ENCODE peak calls at places on chromosomes 13 and 19, in five cellular contexts. R is fibroblast of lung, H is A549, Y is MM.1S, E is left ventricle myocardium inferior. Q is an unnamed sample.

GRCh38 chr13:76425930-76426329 is 460.3 kb downstream of the KCTD12 start:
- DNase-seq in R (peak; percentile 72), H (no peak), Y (no peak), E (no peak), Q (no peak)

GRCh38 chr19:18097993-18098890 is 664 bp downstream of the MAST3 start:
- DNase-seq in R (no peak), H (no peak), Y (no peak), E (no peak), Q (no peak)

GRCh38 chr13:109764474-109765292 is 21.7 kb downstream of the IRS2 start:
- DNase-seq in R (peak; percentile 47), H (no peak), Y (no peak), E (no peak), Q (no peak)

GRCh38 chr13:62290542-62290941 is 874.9 kb upstream of the PCDH20 start:
- DNase-seq in R (no peak), H (no peak), Y (no peak), E (no peak), Q (no peak)

GRCh38 chr13:95275322-95276118 is 25.7 kb downstream of the ABCC4 start:
- DNase-seq in R (peak; percentile 67), H (no peak), Y (no peak), E (no peak), Q (no peak)

GRCh38 chr13:100984349-100984748 is 309.8 kb upstream of the TMTC4 start:
- DNase-seq in R (no peak), H (no peak), Y (no peak), E (no peak), Q (no peak)

GRCh38 chr13:111451402-111451801 is 131.0 kb downstream of the TEX29 start:
- DNase-seq in R (no peak), H (no peak), Y (no peak), E (no peak), Q (no peak)

GRCh38 chr13:110559429-110559943 is 2.0 kb downstream of the RAB20 start:
- DNase-seq in R (no peak), H (no peak), Y (no peak), E (peak; percentile 57), Q (peak; percentile 73)

GRCh38 chr13:33931397-33931987 is 113.5 kb downstream of the RFC3 start:
- DNase-seq in R (peak; percentile 56), H (peak; percentile 52), Y (peak; percentile 28), E (no peak), Q (no peak)

GRCh38 chr13:71580614-71581013 is 286.4 kb downstream of the DACH1 start:
- DNase-seq in R (no peak), H (no peak), Y (no peak), E (no peak), Q (no peak)

GRCh38 chr13:19967619-19968018 is 9.1 kb downstream of the ZMYM2 start:
- DNase-seq in R (no peak), H (no peak), Y (peak; percentile 77), E (no peak), Q (no peak)

GRCh38 chr13:95553614-95554385 is 1.3 kb downstream of the CLDN10 start:
- DNase-seq in R (no peak), H (no peak), Y (no peak), E (no peak), Q (peak; percentile 33)

GRCh38 chr13:111789011-111789410 is 277.9 kb upstream of the SOX1 start:
- DNase-seq in R (no peak), H (no peak), Y (no peak), E (no peak), Q (peak; percentile 9)

GRCh38 chr19:47534628-47535027 is 19.8 kb upstream of the NAPA start:
- DNase-seq in R (no peak), H (no peak), Y (no peak), E (no peak), Q (no peak)

GRCh38 chr13:46119883-46120614 is 15.2 kb upstream of the CPB2 start:
- DNase-seq in R (peak; percentile 82), H (peak; percentile 28), Y (no peak), E (no peak), Q (no peak)

GRCh38 chr13:65473199-65473598 is 1756.9 kb downstream of the PCDH9 start:
- DNase-seq in R (no peak), H (no peak), Y (no peak), E (no peak), Q (no peak)

GRCh38 chr13:65943711-65944110 is 1286.4 kb downstream of the PCDH9 start:
- DNase-seq in R (peak; percentile 56), H (no peak), Y (no peak), E (no peak), Q (no peak)

GRCh38 chr19:1747285-1748114 is 5.8 kb upstream of the ONECUT3 start:
- DNase-seq in R (peak; percentile 91), H (peak; percentile 83), Y (no peak), E (no peak), Q (peak; percentile 18)

GRCh38 chr19:16258440-16258903 is 60.8 kb downstream of the AP1M1 start:
- DNase-seq in R (no peak), H (no peak), Y (no peak), E (peak; percentile 81), Q (peak; percentile 85)

GRCh38 chr13:110617326-110618072 is 2.2 kb downstream of the NAXD start:
- DNase-seq in R (peak; percentile 79), H (no peak), Y (no peak), E (no peak), Q (no peak)

GRCh38 chr13:39536274-39536673 is 66.7 kb downstream of the LHFPL6 start:
- DNase-seq in R (no peak), H (no peak), Y (no peak), E (no peak), Q (no peak)

GRCh38 chr19:6402834-6403608 is 10.1 kb upstream of the GTF2F1 start:
- DNase-seq in R (peak; percentile 76), H (no peak), Y (no peak), E (no peak), Q (peak; percentile 81)

GRCh38 chr13:52809310-52809769 is 39.1 kb downstream of the PCDH8 start:
- DNase-seq in R (peak; percentile 40), H (peak; percentile 73), Y (peak; percentile 36), E (peak; percentile 33), Q (peak; percentile 29)

GRCh38 chr13:109715902-109716301 is 70.5 kb downstream of the IRS2 start:
- DNase-seq in R (no peak), H (peak; percentile 43), Y (no peak), E (no peak), Q (no peak)

GRCh38 chr19:39212377-39212742 is 8.3 kb upstream of the SYCN start:
- DNase-seq in R (no peak), H (peak; percentile 76), Y (peak; percentile 18), E (peak; percentile 24), Q (peak; percentile 51)

GRCh38 chr19:1491114-1491848 is at the start of gene REEP6:
- DNase-seq in R (no peak), H (no peak), Y (no peak), E (no peak), Q (no peak)

GRCh38 chr13:100544866-100545683 is 43.5 kb downstream of the GGACT start:
- DNase-seq in R (no peak), H (no peak), Y (no peak), E (peak; percentile 46), Q (peak; percentile 85)

GRCh38 chr13:59856281-59856810 is 307.4 kb downstream of the DIAPH3 start:
- DNase-seq in R (no peak), H (no peak), Y (no peak), E (no peak), Q (peak; percentile 16)

GRCh38 chr19:38209152-38209551 is 14.9 kb downstream of the DPF1 start:
- DNase-seq in R (no peak), H (no peak), Y (no peak), E (no peak), Q (no peak)

GRCh38 chr19:47109541-47110375 is 3.8 kb downstream of the ZC3H4 start:
- DNase-seq in R (peak; percentile 65), H (peak; percentile 60), Y (no peak), E (no peak), Q (peak; percentile 38)

GRCh38 chr13:91072511-91072910 is 275.0 kb upstream of the MIR17HG start:
- DNase-seq in R (no peak), H (no peak), Y (no peak), E (no peak), Q (no peak)

GRCh38 chr19:2054763-2055162 is 3.7 kb upstream of the MKNK2 start:
- DNase-seq in R (no peak), H (no peak), Y (no peak), E (no peak), Q (peak; percentile 62)

GRCh38 chr19:4638828-4639530 is at the start of gene TNFAIP8L1:
- DNase-seq in R (peak; percentile 88), H (peak; percentile 93), Y (peak; percentile 99), E (peak; percentile 97), Q (peak; percentile 98)

GRCh38 chr19:4638330-4638729 is 986 bp upstream of the TNFAIP8L1 start:
- DNase-seq in R (no peak), H (no peak), Y (no peak), E (peak; percentile 68), Q (no peak)

GRCh38 chr19:4641132-4641531 is 1.8 kb downstream of the TNFAIP8L1 start:
- DNase-seq in R (no peak), H (no peak), Y (no peak), E (no peak), Q (peak; percentile 34)

GRCh38 chr19:4639531-4640246 is 373 bp downstream of the TNFAIP8L1 start:
- DNase-seq in R (no peak), H (no peak), Y (no peak), E (no peak), Q (peak; percentile 77)

GRCh38 chr19:4640247-4641000 is 1.1 kb downstream of the TNFAIP8L1 start:
- DNase-seq in R (no peak), H (no peak), Y (no peak), E (no peak), Q (no peak)
- H3K4me1 ChIP-seq in R (peaks cover 13% of the 10 kb centered on the region), H (peaks cover 17% of the 10 kb centered on the region), Y (peaks cover 5% of the 10 kb centered on the region), E (peaks cover 55% of the 10 kb centered on the region), Q (no peaks in the 10 kb centered on the region)

GRCh38 chr13:40648841-40649240 is 17.6 kb downstream of the FOXO1 start:
- DNase-seq in R (no peak), H (no peak), Y (no peak), E (no peak), Q (no peak)

GRCh38 chr13:40640845-40641458 is 25.5 kb downstream of the FOXO1 start:
- DNase-seq in R (no peak), H (no peak), Y (no peak), E (no peak), Q (no peak)

GRCh38 chr13:40640202-40640601 is 26.2 kb downstream of the FOXO1 start:
- DNase-seq in R (no peak), H (no peak), Y (no peak), E (no peak), Q (no peak)

GRCh38 chr13:40648040-40648439 is 18.4 kb downstream of the FOXO1 start:
- DNase-seq in R (no peak), H (no peak), Y (no peak), E (no peak), Q (no peak)

GRCh38 chr13:40644838-40645620 is 21.4 kb downstream of the FOXO1 start:
- DNase-seq in R (no peak), H (no peak), Y (peak; percentile 15), E (no peak), Q (no peak)
- H3K4me3 ChIP-seq in R (no peak overlapping the region), H (no peak overlapping the region), Y (no peak overlapping the region), E (peak overlapping the region; percentile 3), Q (no peak overlapping the region)

GRCh38 chr13:30882996-30883766 is 22.9 kb upstream of the MEDAG start:
- DNase-seq in R (no peak), H (no peak), Y (no peak), E (no peak), Q (no peak)
- H3K4me1 ChIP-seq in R (peaks cover 25% of the 10 kb centered on the region), H (peaks cover 15% of the 10 kb centered on the region), Y (no peaks in the 10 kb centered on the region), E (peaks cover 8% of the 10 kb centered on the region), Q (no peaks in the 10 kb centered on the region)

GRCh38 chr19:33022472-33023116 is 42.1 kb downstream of the RHPN2 start:
- DNase-seq in R (no peak), H (no peak), Y (no peak), E (no peak), Q (no peak)

GRCh38 chr19:33029746-33030303 is 34.9 kb downstream of the RHPN2 start:
- DNase-seq in R (no peak), H (peak; percentile 57), Y (no peak), E (no peak), Q (no peak)

GRCh38 chr19:33024398-33024797 is 40.3 kb downstream of the RHPN2 start:
- DNase-seq in R (no peak), H (no peak), Y (no peak), E (no peak), Q (no peak)
- H3K4me3 ChIP-seq in R (no peak overlapping the region), H (no peak overlapping the region), Y (no peak overlapping the region), E (no peak overlapping the region), Q (no peak overlapping the region)

Q was measured in right cardiac atrium.